ENCODE peak calls at places on chromosomes 4 and X, in four cellular contexts. One of them, this sample, is unnamed.

GRCh38 chrX:17559728-17560379 is 177.4 kb upstream of the SCML1 start:
- DNase-seq in AG10803: peak
- DNase-seq in SK-MEL-5: no peak
- DNase-seq in sciatic nerve: no peak
- DNase-seq in this sample: no peak

GRCh38 chr4:81485310-81485980 is 13.7 kb upstream of the RASGEF1B start:
- DNase-seq in AG10803: no peak
- DNase-seq in SK-MEL-5: no peak
- DNase-seq in sciatic nerve: no peak
- DNase-seq in this sample: no peak

GRCh38 chr4:185820119-185821028 is 8.4 kb upstream of the SORBS2 start:
- DNase-seq in AG10803: no peak
- DNase-seq in SK-MEL-5: no peak
- DNase-seq in sciatic nerve: no peak
- DNase-seq in this sample: no peak

GRCh38 chrX:50707955-50708694 is 105.9 kb downstream of the SHROOM4 start:
- DNase-seq in AG10803: peak
- DNase-seq in SK-MEL-5: no peak
- DNase-seq in sciatic nerve: no peak
- DNase-seq in this sample: no peak

GRCh38 chr4:94463771-94464170 is 12.0 kb downstream of the PDLIM5 start:
- DNase-seq in AG10803: peak
- DNase-seq in SK-MEL-5: no peak
- DNase-seq in sciatic nerve: no peak
- DNase-seq in this sample: no peak

GRCh38 chr4:109559625-109559982 is 442 bp upstream of the MCUB start:
- DNase-seq in AG10803: peak
- DNase-seq in SK-MEL-5: no peak
- DNase-seq in sciatic nerve: peak
- DNase-seq in this sample: no peak

GRCh38 chr4:123649644-123650356 is 253.2 kb downstream of the SPRY1 start:
- DNase-seq in AG10803: peak
- DNase-seq in SK-MEL-5: no peak
- DNase-seq in sciatic nerve: no peak
- DNase-seq in this sample: no peak

GRCh38 chrX:11757729-11758399 is at the start of gene MSL3:
- DNase-seq in AG10803: peak
- DNase-seq in SK-MEL-5: peak
- DNase-seq in sciatic nerve: peak
- DNase-seq in this sample: peak

GRCh38 chr4:125736057-125736456 is 421.3 kb downstream of the FAT4 start:
- DNase-seq in AG10803: peak
- DNase-seq in SK-MEL-5: peak
- DNase-seq in sciatic nerve: no peak
- DNase-seq in this sample: no peak

GRCh38 chr4:60129740-60130139 is 1070.4 kb upstream of the ADGRL3 start:
- DNase-seq in AG10803: no peak
- DNase-seq in SK-MEL-5: no peak
- DNase-seq in sciatic nerve: no peak
- DNase-seq in this sample: no peak

GRCh38 chr4:56342746-56343145 is 44.5 kb downstream of the AASDH start:
- DNase-seq in AG10803: peak
- DNase-seq in SK-MEL-5: no peak
- DNase-seq in sciatic nerve: no peak
- DNase-seq in this sample: no peak

GRCh38 chr4:17613761-17614415 is 553 bp upstream of the MED28 start:
- DNase-seq in AG10803: peak
- DNase-seq in SK-MEL-5: peak
- DNase-seq in sciatic nerve: no peak
- DNase-seq in this sample: no peak

GRCh38 chrX:100720301-100720700 is 11.6 kb downstream of the SYTL4 start:
- DNase-seq in AG10803: no peak
- DNase-seq in SK-MEL-5: no peak
- DNase-seq in sciatic nerve: no peak
- DNase-seq in this sample: no peak

GRCh38 chrX:10360121-10360520 is 203.3 kb downstream of the CLCN4 start:
- DNase-seq in AG10803: peak
- DNase-seq in SK-MEL-5: no peak
- DNase-seq in sciatic nerve: no peak
- DNase-seq in this sample: peak

GRCh38 chr4:101806914-101807313 is 16.4 kb downstream of the BANK1 start:
- DNase-seq in AG10803: peak
- DNase-seq in SK-MEL-5: peak
- DNase-seq in sciatic nerve: no peak
- DNase-seq in this sample: no peak

GRCh38 chr4:3740256-3740655 is 25.9 kb upstream of the ADRA2C start:
- DNase-seq in AG10803: no peak
- DNase-seq in SK-MEL-5: no peak
- DNase-seq in sciatic nerve: no peak
- DNase-seq in this sample: no peak

GRCh38 chr4:186569533-186570192 is 14.3 kb upstream of the MTNR1A start:
- DNase-seq in AG10803: no peak
- DNase-seq in SK-MEL-5: no peak
- DNase-seq in sciatic nerve: no peak
- DNase-seq in this sample: no peak

GRCh38 chr4:1310796-1311715 is 21.4 kb downstream of the MAEA start:
- DNase-seq in AG10803: no peak
- DNase-seq in SK-MEL-5: no peak
- DNase-seq in sciatic nerve: no peak
- DNase-seq in this sample: no peak

GRCh38 chr4:102625232-102625930 is 124.2 kb downstream of the NFKB1 start:
- DNase-seq in AG10803: peak
- DNase-seq in SK-MEL-5: peak
- DNase-seq in sciatic nerve: no peak
- DNase-seq in this sample: no peak

GRCh38 chr4:159430896-159431295 is 328.0 kb downstream of the RAPGEF2 start:
- DNase-seq in AG10803: no peak
- DNase-seq in SK-MEL-5: no peak
- DNase-seq in sciatic nerve: no peak
- DNase-seq in this sample: no peak